ENCODE peak calls at places on chromosomes 16 and 17, in four cellular contexts. E, D, Z and X are unnamed samples.

GRCh38 chr16:75559564-75560372 is 3.7 kb upstream of the TMEM231 start:
- DNase-seq in Z (no peak), D (no peak), E (peak), X (no peak)

GRCh38 chr17:59527931-59528330 is 37.5 kb upstream of the DHX40 start:
- DNase-seq in E (no peak), Z (no peak), D (no peak), X (no peak)

GRCh38 chr16:56915311-56916105 is 16.4 kb upstream of the HERPUD1 start:
- DNase-seq in Z (no peak), E (no peak), D (no peak), X (no peak)

GRCh38 chr17:47802341-47803022 is 19.1 kb downstream of the OSBPL7 start:
- DNase-seq in D (peak), E (no peak), Z (peak), X (peak)

GRCh38 chr17:30961213-30962188 is 9.3 kb upstream of the RNF135 start:
- DNase-seq in D (no peak), Z (no peak), E (no peak), X (no peak)

GRCh38 chr16:1950047-1950446 is 4.4 kb downstream of the RPL3L start:
- DNase-seq in E (no peak), Z (no peak), D (no peak), X (no peak)

GRCh38 chr17:10127819-10128375 is 70.5 kb downstream of the GAS7 start:
- DNase-seq in E (peak), Z (no peak), D (no peak), X (no peak)

GRCh38 chr17:50135316-50136095 is 5.5 kb upstream of the SAMD14 start:
- DNase-seq in E (no peak), Z (no peak), D (no peak), X (no peak)

GRCh38 chr17:17050346-17051345 is 8.4 kb downstream of the MPRIP start:
- DNase-seq in E (no peak), Z (no peak), D (no peak), X (no peak)

GRCh38 chr17:2155482-2156051 is 100.7 kb downstream of the HIC1 start:
- DNase-seq in Z (no peak), D (no peak), E (no peak), X (no peak)